ENCODE peak calls at places on chromosome 16, in eight cellular contexts. P is activated B cell treated with CpG ODN at 0.5 μM for 24 hours; V is RWPE1; H is activated gamma-delta T cell treated with anti-CD3 and anti-CD28 coated beads, Interleukin-2, amount 50 U/mL, for 16 hours; F is upper lobe of right lung; J is retina; W is right cardiac atrium; L is activated CD4-positive, alpha-beta T cell treated with anti-CD3 and anti-CD28 coated beads for 24 hours. I is an unnamed sample.

GRCh38 chr16:56258508-56259424 is 67.5 kb downstream of the GNAO1 start:
- DNase-seq in L (no peak), J (peak), W (no peak), P (no peak), V (no peak), H (no peak), F (no peak), I (no peak)

GRCh38 chr16:24273511-24273910 is 17.4 kb downstream of the CACNG3 start:
- DNase-seq in P (no peak), F (no peak), V (peak), W (no peak), L (no peak), J (no peak), H (no peak), I (no peak)

GRCh38 chr16:78034530-78034929 is 12.2 kb downstream of the CLEC3A start:
- DNase-seq in H (no peak), J (no peak), L (no peak), F (no peak), W (no peak), V (no peak), P (no peak), I (no peak)

GRCh38 chr16:80743772-80744171 is 60.6 kb downstream of the CDYL2 start:
- DNase-seq in H (no peak), L (no peak), J (no peak), V (no peak), P (no peak), W (no peak), F (no peak), I (no peak)

GRCh38 chr16:15946257-15947044 is 3.0 kb upstream of the ABCC1 start:
- DNase-seq in W (no peak), F (no peak), P (no peak), L (no peak), H (no peak), V (peak), J (no peak), I (no peak)

GRCh38 chr16:80084614-80085013 is 456.2 kb upstream of the DYNLRB2 start:
- DNase-seq in F (no peak), P (no peak), H (no peak), J (peak), W (peak), L (no peak), V (peak), I (no peak)

GRCh38 chr16:86576591-86577313 is 1.6 kb upstream of the FOXL1 start:
- DNase-seq in P (no peak), F (no peak), L (no peak), J (peak), V (no peak), H (no peak), W (peak), I (no peak)

GRCh38 chr16:67786491-67786890 is 19.9 kb downstream of the RANBP10 start:
- DNase-seq in L (no peak), P (no peak), J (no peak), F (no peak), V (no peak), H (no peak), W (no peak), I (no peak)

GRCh38 chr16:51994597-51994996 is 552.3 kb downstream of the TOX3 start:
- DNase-seq in F (peak), J (no peak), W (no peak), L (no peak), H (no peak), P (no peak), V (peak), I (no peak)

GRCh38 chr16:67269766-67270165 is 9.6 kb upstream of the PLEKHG4 start:
- DNase-seq in J (no peak), V (no peak), H (no peak), F (no peak), W (no peak), L (no peak), P (no peak), I (no peak)

GRCh38 chr16:67443299-67443698 is 12.4 kb downstream of the HSD11B2 start:
- DNase-seq in H (no peak), J (no peak), P (no peak), F (no peak), L (no peak), V (no peak), W (peak), I (no peak)

GRCh38 chr16:66437391-66437945 is 10.4 kb downstream of the BEAN1 start:
- DNase-seq in V (no peak), W (no peak), L (no peak), J (no peak), F (no peak), H (no peak), P (no peak), I (no peak)

GRCh38 chr16:1493746-1494094 is 560 bp downstream of the TELO2 start:
- DNase-seq in F (no peak), W (no peak), P (no peak), V (peak), H (no peak), J (no peak), L (no peak), I (peak)

GRCh38 chr16:81198635-81199034 is 39.9 kb upstream of the BCO1 start:
- DNase-seq in V (no peak), P (no peak), L (no peak), W (no peak), F (no peak), J (no peak), H (no peak), I (no peak)

GRCh38 chr16:58443783-58444182 is 51.5 kb downstream of the GINS3 start:
- DNase-seq in P (no peak), W (no peak), J (no peak), V (no peak), L (no peak), H (no peak), F (no peak), I (no peak)

GRCh38 chr16:50635505-50636392 is 45.4 kb downstream of the SNX20 start:
- DNase-seq in V (no peak), W (peak), L (no peak), P (no peak), J (no peak), H (no peak), F (no peak), I (no peak)

GRCh38 chr16:7209598-7209997 is 123.0 kb upstream of the RBFOX1 start:
- DNase-seq in L (no peak), V (no peak), F (no peak), J (no peak), H (no peak), P (no peak), W (no peak), I (no peak)

GRCh38 chr16:83887088-83887487 is 11.8 kb upstream of the MLYCD start:
- DNase-seq in L (no peak), H (no peak), W (peak), J (no peak), V (peak), F (no peak), P (no peak), I (no peak)

I was measured in GM10248.